ENCODE peak calls at places on chromosomes 2 and 18, in four cellular contexts. F is bronchial epithelial cell; A is H9; C is stimulated activated CD4-positive, alpha-beta T cell treated with anti-CD3 and anti-CD28 coated beads, Interleukin-1b, Interleukin-23, amount 100 ng/mL, for 24 hours. U is an unnamed sample.

GRCh38 chr2:143219266-143219665 is 90.0 kb downstream of the ARHGAP15 start:
- DNase-seq in F (peak; percentile 20), A (no peak), C (no peak), U (no peak)

GRCh38 chr18:60556326-60556725 is 183.8 kb upstream of the MC4R start:
- DNase-seq in F (no peak), A (no peak), C (no peak), U (no peak)

GRCh38 chr2:112542974-112543760 is 902 bp downstream of the POLR1B start:
- DNase-seq in F (peak; percentile 46), A (no peak), C (no peak), U (no peak)

GRCh38 chr2:48312126-48312525 is 217.8 kb upstream of the STON1 start:
- DNase-seq in F (peak; percentile 94), A (no peak), C (no peak), U (no peak)

GRCh38 chr2:66445076-66445724 is 10.3 kb downstream of the MEIS1 start:
- DNase-seq in F (no peak), A (peak; percentile 53), C (no peak), U (no peak)

GRCh38 chr2:74383254-74383653 is 3.1 kb upstream of the DCTN1 start:
- DNase-seq in F (peak; percentile 34), A (no peak), C (no peak), U (no peak)

GRCh38 chr2:226198956-226199355 is 600.7 kb downstream of the IRS1 start:
- DNase-seq in F (no peak), A (no peak), C (no peak), U (no peak)

GRCh38 chr2:220736778-220737177 is 835.3 kb downstream of the EPHA4 start:
- DNase-seq in F (peak; percentile 6), A (peak; percentile 28), C (no peak), U (no peak)

GRCh38 chr2:191321861-191322662 is 76.9 kb downstream of the MYO1B start:
- DNase-seq in F (peak; percentile 57), A (peak; percentile 81), C (no peak), U (no peak)

GRCh38 chr18:5106730-5107129 is 90.3 kb downstream of the AKAIN1 start:
- DNase-seq in F (no peak), A (no peak), C (no peak), U (no peak)

GRCh38 chr2:33531345-33532059 is 55.1 kb downstream of the RASGRP3 start:
- DNase-seq in F (no peak), A (no peak), C (no peak), U (no peak)

GRCh38 chr2:168687314-168687713 is 115.1 kb upstream of the NOSTRIN start:
- DNase-seq in F (peak; percentile 27), A (no peak), C (no peak), U (no peak)

GRCh38 chr2:222257645-222258044 is 41.2 kb downstream of the PAX3 start:
- DNase-seq in F (no peak), A (no peak), C (no peak), U (no peak)

GRCh38 chr18:50973367-50974126 is 5.7 kb downstream of the ELAC1 start:
- DNase-seq in F (peak; percentile 96), A (no peak), C (no peak), U (no peak)

GRCh38 chr2:233131991-233132390 is 71.8 kb downstream of the INPP5D start:
- DNase-seq in F (no peak), A (no peak), C (no peak), U (no peak)

GRCh38 chr2:73284296-73285161 is at the start of gene FBXO41:
- DNase-seq in F (no peak), A (peak; percentile 85), C (no peak), U (peak; percentile 66)

GRCh38 chr2:127404466-127405251 is 13.6 kb upstream of the PROC start:
- DNase-seq in F (no peak), A (no peak), C (no peak), U (no peak)

GRCh38 chr2:113754989-113755689 is 1.3 kb downstream of the SLC35F5 start:
- DNase-seq in F (peak; percentile 25), A (no peak), C (no peak), U (no peak)

GRCh38 chr2:168118733-168119518 is 128.5 kb downstream of the STK39 start:
- DNase-seq in F (peak; percentile 59), A (no peak), C (no peak), U (peak; percentile 66)

U was measured in NCI-H1930.